ENCODE peak calls at places on chromosome 1, in five cellular contexts. P is SJSA1, C is NCI-H1417 treated with DMSO at 0.1 percent for 48 hours, I is lower leg skin, M is H54. Y is an unnamed sample.

GRCh38 chr1:6271554-6271953 is 10.7 kb upstream of the GPR153 start:
- DNase-seq in P (no peak), I (no peak), C (peak), M (no peak), Y (no peak)

GRCh38 chr1:32992489-32993214 is 28.0 kb upstream of the RNF19B start:
- DNase-seq in I (peak), P (peak), C (no peak), M (peak), Y (peak)

GRCh38 chr1:24425446-24425845 is 9.8 kb downstream of the NIPAL3 start:
- DNase-seq in P (no peak), M (no peak), I (no peak), C (no peak), Y (no peak)

GRCh38 chr1:231252336-231252735 is 11.3 kb downstream of the GNPAT start:
- DNase-seq in I (no peak), C (no peak), P (no peak), M (no peak), Y (no peak)

GRCh38 chr1:50968884-50969610 is 998 bp upstream of the CDKN2C start:
- DNase-seq in M (no peak), C (no peak), P (peak), I (peak), Y (peak)

GRCh38 chr1:160954158-160955104 is at the start of gene ITLN2:
- DNase-seq in C (no peak), M (peak), P (no peak), I (no peak), Y (no peak)

GRCh38 chr1:51728611-51729155 is 111.8 kb downstream of the OSBPL9 start:
- DNase-seq in M (no peak), P (no peak), C (no peak), I (no peak), Y (no peak)

GRCh38 chr1:89953072-89953626 is 41.8 kb upstream of the ZNF326 start:
- DNase-seq in M (no peak), C (no peak), I (no peak), P (peak), Y (peak)

GRCh38 chr1:98049370-98050115 is 128.7 kb upstream of the DPYD start:
- DNase-seq in C (no peak), I (no peak), P (no peak), M (no peak), Y (peak)

GRCh38 chr1:243488459-243489163 is 232.8 kb downstream of the SDCCAG8 start:
- DNase-seq in P (no peak), M (no peak), C (no peak), I (no peak), Y (no peak)

GRCh38 chr1:160416369-160416768 is 16.0 kb downstream of the VANGL2 start:
- DNase-seq in P (no peak), C (no peak), M (peak), I (peak), Y (no peak)

GRCh38 chr1:1778827-1779675 is 781 bp upstream of the NADK start:
- DNase-seq in M (no peak), P (no peak), I (peak), C (no peak), Y (peak)

GRCh38 chr1:2209400-2210083 is 15.0 kb upstream of the FAAP20 start:
- DNase-seq in M (no peak), I (no peak), C (no peak), P (no peak), Y (peak)

GRCh38 chr1:43799656-43800629 is 92.6 kb downstream of the ST3GAL3 start:
- DNase-seq in C (no peak), I (no peak), P (no peak), M (no peak), Y (no peak)

GRCh38 chr1:36248250-36248894 is 24.1 kb downstream of the THRAP3 start:
- DNase-seq in P (peak), C (no peak), I (no peak), M (no peak), Y (no peak)

GRCh38 chr1:234226106-234226818 is 147.0 kb upstream of the COA6 start:
- DNase-seq in C (no peak), P (no peak), I (no peak), M (no peak), Y (no peak)

GRCh38 chr1:202571719-202572339 is 138.4 kb downstream of the SYT2 start:
- DNase-seq in C (no peak), I (no peak), P (no peak), M (no peak), Y (no peak)